ENCODE peak calls at places on chromosomes 12 and 14, in eight cellular contexts. F is NCI-H1092 treated with DMSO at 0.1 percent for 48 hours; M is activated CD4-positive, CD25-positive, alpha-beta regulatory T cell; A is activated naive CD8-positive, alpha-beta T cell treated with anti-CD3 and anti-CD28 coated beads for 36 hours; G is stimulated activated CD8-positive, alpha-beta memory T cell treated with anti-CD3 and anti-CD28 coated beads, Interleukin-7, amount 100 ng/mL, for 24 hours; U is T-cell; E is HS-5; Y is pons. K is an unnamed sample.

GRCh38 chr12:120006248-120006975 is 17.4 kb downstream of the BICDL1 start:
- DNase-seq in A (peak; percentile 37), E (no peak), Y (no peak), G (no peak), F (no peak), U (no peak), M (no peak), K (no peak)

GRCh38 chr12:54352022-54352531 is 12.2 kb downstream of the GPR84 start:
- DNase-seq in Y (peak; percentile 81), F (peak; percentile 98), A (peak; percentile 41), M (no peak), E (no peak), U (no peak), G (no peak), K (peak; percentile 75)

GRCh38 chr12:65511134-65511912 is 232.8 kb downstream of the MSRB3 start:
- DNase-seq in E (no peak), F (no peak), U (no peak), G (no peak), Y (peak; percentile 78), A (no peak), M (no peak), K (no peak)

GRCh38 chr14:63454863-63455622 is 88.1 kb downstream of the PPP2R5E start:
- DNase-seq in M (no peak), F (peak; percentile 68), A (no peak), G (no peak), Y (peak; percentile 56), E (no peak), U (no peak), K (peak; percentile 79)

GRCh38 chr12:67096533-67097318 is 172.4 kb upstream of the CAND1 start:
- DNase-seq in U (no peak), A (no peak), Y (no peak), M (no peak), G (no peak), E (no peak), F (no peak), K (no peak)

GRCh38 chr12:55188974-55189556 is 31.8 kb upstream of the OR10A7 start:
- DNase-seq in G (no peak), E (peak; percentile 59), U (peak; percentile 14), F (peak; percentile 58), A (peak; percentile 14), Y (peak; percentile 86), M (no peak), K (peak; percentile 77)

GRCh38 chr12:99110866-99111265 is 465.8 kb downstream of the APAF1 start:
- DNase-seq in E (no peak), U (no peak), G (no peak), M (no peak), F (peak; percentile 79), Y (no peak), A (no peak), K (peak; percentile 64)

GRCh38 chr12:132406498-132407461 is 77.4 kb upstream of the GALNT9 start:
- DNase-seq in Y (no peak), A (no peak), G (no peak), F (no peak), E (no peak), U (no peak), M (no peak), K (peak; percentile 45)

GRCh38 chr12:98388126-98388525 is 127.3 kb upstream of the TMPO start:
- DNase-seq in M (no peak), U (no peak), G (no peak), A (no peak), E (no peak), F (peak; percentile 91), Y (no peak), K (no peak)

GRCh38 chr12:30046376-30046775 is 262.6 kb upstream of the TMTC1 start:
- DNase-seq in U (no peak), Y (no peak), A (no peak), M (no peak), G (no peak), E (no peak), F (no peak), K (no peak)

GRCh38 chr12:85985996-85986395 is 111.9 kb downstream of the NTS start:
- DNase-seq in G (no peak), U (no peak), M (no peak), F (no peak), E (no peak), Y (no peak), A (no peak), K (no peak)

GRCh38 chr14:89407856-89408255 is 9.2 kb downstream of the FOXN3 start:
- DNase-seq in F (no peak), U (no peak), Y (no peak), G (no peak), M (no peak), A (no peak), E (no peak), K (no peak)

GRCh38 chr12:68739891-68740290 is 6.1 kb upstream of the SLC35E3 start:
- DNase-seq in E (no peak), A (no peak), F (no peak), G (no peak), Y (no peak), M (no peak), U (no peak), K (peak; percentile 32)

GRCh38 chr12:34163443-34163842 is 141.1 kb downstream of the ALG10 start:
- DNase-seq in U (no peak), A (no peak), Y (no peak), G (no peak), F (no peak), E (no peak), M (no peak), K (no peak)

GRCh38 chr14:53741379-53742225 is 215.0 kb downstream of the BMP4 start:
- DNase-seq in G (no peak), U (no peak), A (no peak), F (no peak), E (peak; percentile 15), M (no peak), Y (no peak), K (peak; percentile 34)

GRCh38 chr12:123723765-123724164 is 11.6 kb downstream of the ATP6V0A2 start:
- DNase-seq in F (no peak), A (peak; percentile 37), G (no peak), M (no peak), E (no peak), Y (no peak), U (no peak), K (no peak)

GRCh38 chr14:24837280-24838046 is 203.5 kb upstream of the GZMB start:
- DNase-seq in A (no peak), M (no peak), Y (no peak), U (no peak), F (no peak), G (no peak), E (no peak), K (no peak)

GRCh38 chr12:110444455-110444854 is 5.7 kb downstream of the ARPC3 start:
- DNase-seq in M (no peak), Y (no peak), E (no peak), U (no peak), F (no peak), A (no peak), G (no peak), K (no peak)

GRCh38 chr12:42819801-42820200 is 230.3 kb upstream of the PRICKLE1 start:
- DNase-seq in F (no peak), E (no peak), M (no peak), G (no peak), A (no peak), U (no peak), Y (no peak), K (no peak)

GRCh38 chr12:45934956-45935355 is 55.4 kb downstream of the SCAF11 start:
- DNase-seq in Y (peak; percentile 76), M (no peak), U (no peak), A (no peak), G (no peak), E (no peak), F (no peak), K (no peak)

GRCh38 chr14:104126753-104127152 is 11.6 kb upstream of the KIF26A start:
- DNase-seq in E (no peak), A (no peak), Y (no peak), M (no peak), F (no peak), G (no peak), U (no peak), K (no peak)

GRCh38 chr12:56632701-56633464 is 2.8 kb upstream of the BAZ2A start:
- DNase-seq in A (no peak), U (no peak), G (no peak), F (no peak), M (no peak), E (no peak), Y (peak; percentile 15), K (peak; percentile 11)

GRCh38 chr12:15603461-15604085 is 185.6 kb downstream of the EPS8 start:
- DNase-seq in U (no peak), G (no peak), A (no peak), F (peak; percentile 42), M (no peak), E (no peak), Y (no peak), K (no peak)

GRCh38 chr12:44015333-44015941 is 179.6 kb downstream of the TMEM117 start:
- DNase-seq in A (no peak), F (peak; percentile 96), M (no peak), Y (peak; percentile 77), E (peak; percentile 40), G (no peak), U (no peak), K (peak; percentile 67)

GRCh38 chr12:34400423-34400881 is 378.2 kb downstream of the ALG10 start:
- DNase-seq in U (no peak), A (no peak), E (no peak), Y (no peak), F (no peak), G (no peak), M (no peak), K (no peak)

GRCh38 chr14:32478027-32478426 is 148.9 kb downstream of the AKAP6 start:
- DNase-seq in F (no peak), U (no peak), E (no peak), M (no peak), Y (peak; percentile 22), G (no peak), A (no peak), K (no peak)

GRCh38 chr14:39369029-39369428 is 63.2 kb downstream of the FBXO33 start:
- DNase-seq in U (no peak), F (no peak), A (no peak), G (no peak), Y (no peak), M (no peak), E (no peak), K (no peak)

GRCh38 chr14:93343266-93343665 is 3.7 kb upstream of the COX8C start:
- DNase-seq in E (no peak), U (no peak), A (no peak), M (no peak), G (no peak), Y (peak; percentile 44), F (no peak), K (no peak)

GRCh38 chr12:52715416-52715815 is 12.1 kb upstream of the KRT77 start:
- DNase-seq in F (no peak), A (no peak), E (no peak), G (no peak), M (no peak), Y (no peak), U (no peak), K (no peak)

GRCh38 chr12:54082402-54082892 is 28.8 kb downstream of the HOXC4 start:
- DNase-seq in Y (no peak), U (peak; percentile 39), E (no peak), F (peak; percentile 69), G (no peak), A (peak; percentile 32), M (peak; percentile 5), K (peak; percentile 56)

GRCh38 chr12:47023311-47023710 is 56.1 kb upstream of the PCED1B start:
- DNase-seq in M (no peak), Y (no peak), F (no peak), U (no peak), E (no peak), G (no peak), A (no peak), K (no peak)

GRCh38 chr12:119486599-119487154 is 106.9 kb upstream of the TMEM233 start:
- DNase-seq in E (no peak), M (no peak), G (no peak), Y (no peak), F (peak; percentile 43), U (no peak), A (no peak), K (peak; percentile 16)

GRCh38 chr12:91968772-91969171 is 176.9 kb downstream of the BTG1 start:
- DNase-seq in F (no peak), M (no peak), U (no peak), G (no peak), Y (no peak), E (no peak), A (no peak), K (no peak)

GRCh38 chr14:20429801-20430669 is 5.9 kb downstream of the KLHL33 start:
- DNase-seq in A (peak; percentile 21), E (no peak), M (no peak), Y (no peak), F (peak; percentile 96), G (no peak), U (no peak), K (no peak)

K was measured in NCI-H2171 treated with DMSO at 0.1 percent for 48 hours.